ENCODE peak calls at places on chromosomes 11 and 22, in seven cellular contexts. D is GM12892, W is SK-N-SH, Y is H1, X is HepG2, C is K562, R is GM12878. E is an unnamed sample.

GRCh38 chr11:17352925-17353227 is 1.3 kb downstream of the NCR3LG1 start:
- DNase-seq in R (no peak), Y (no peak), D (peak; percentile 34), C (peak; percentile 78), X (peak; percentile 35), W (peak; percentile 52), E (peak; percentile 24)

GRCh38 chr11:87724358-87724757 is 450.9 kb downstream of the RAB38 start:
- DNase-seq in C (no peak), Y (no peak), D (no peak), W (no peak), X (no peak), R (no peak), E (no peak)

GRCh38 chr11:75733346-75734107 is 15.9 kb downstream of the MOGAT2 start:
- DNase-seq in W (peak; percentile 52), C (no peak), X (no peak), D (no peak), Y (no peak), R (no peak), E (no peak)

GRCh38 chr11:113475160-113475761 is at the start of gene DRD2:
- DNase-seq in C (peak; percentile 11), D (no peak), R (no peak), X (no peak), W (peak; percentile 86), Y (no peak), E (no peak)

GRCh38 chr11:111604392-111605009 is 2.3 kb downstream of the SIK2 start:
- DNase-seq in R (peak; percentile 23), W (peak; percentile 44), X (peak; percentile 61), D (no peak), C (peak; percentile 66), Y (no peak), E (no peak)

GRCh38 chr11:68038226-68038717 is 553 bp upstream of the TCIRG1 start:
- DNase-seq in Y (no peak), D (no peak), X (peak; percentile 93), W (peak; percentile 66), C (peak; percentile 74), R (no peak), E (no peak)

GRCh38 chr11:128195057-128195751 is 392.2 kb downstream of the ETS1 start:
- DNase-seq in Y (no peak), D (no peak), X (no peak), C (peak; percentile 9), R (no peak), W (no peak), E (peak; percentile 4)

GRCh38 chr22:24494535-24495364 is at the start of gene UPB1:
- DNase-seq in C (no peak), W (no peak), X (no peak), Y (no peak), R (no peak), D (no peak), E (no peak)

GRCh38 chr22:36027579-36027959 is 1.1 kb downstream of the RBFOX2 start:
- DNase-seq in W (no peak), Y (no peak), R (no peak), X (no peak), D (no peak), C (no peak), E (no peak)

GRCh38 chr11:39374963-39375698 is 2084.3 kb downstream of the LRRC4C start:
- DNase-seq in Y (no peak), D (no peak), C (peak; percentile 31), X (peak; percentile 1), W (peak; percentile 20), R (no peak), E (no peak)

GRCh38 chr11:113839842-113840241 is 35.5 kb downstream of the USP28 start:
- DNase-seq in W (no peak), X (no peak), R (peak; percentile 47), C (no peak), D (peak; percentile 23), Y (no peak), E (peak; percentile 39)

GRCh38 chr11:17762309-17762974 is 27.9 kb downstream of the KCNC1 start:
- DNase-seq in D (no peak), C (peak; percentile 41), R (peak; percentile 2), W (no peak), Y (no peak), X (no peak), E (peak; percentile 67)

GRCh38 chr11:130209128-130209932 is 49.7 kb downstream of the ST14 start:
- DNase-seq in C (no peak), Y (no peak), R (no peak), W (peak; percentile 79), D (no peak), X (no peak), E (no peak)

GRCh38 chr11:60739114-60739513 is 14.6 kb downstream of the MS4A18 start:
- DNase-seq in W (no peak), Y (no peak), R (no peak), D (no peak), X (no peak), C (no peak), E (no peak)

GRCh38 chr11:18790820-18791174 is 801 bp downstream of the PTPN5 start:
- DNase-seq in Y (no peak), C (no peak), R (no peak), X (no peak), W (no peak), D (no peak), E (no peak)

GRCh38 chr11:65036931-65037330 is 4.1 kb upstream of the SAC3D1 start:
- DNase-seq in D (no peak), Y (no peak), R (no peak), X (no peak), C (no peak), W (no peak), E (no peak)

GRCh38 chr11:16155448-16155847 is 200.9 kb downstream of the SOX6 start:
- DNase-seq in W (no peak), X (peak; percentile 28), C (no peak), Y (no peak), D (no peak), R (no peak), E (no peak)

GRCh38 chr11:128324051-128324481 is 263.3 kb downstream of the ETS1 start:
- DNase-seq in X (no peak), R (no peak), Y (no peak), W (no peak), D (no peak), C (no peak), E (no peak)

GRCh38 chr22:39519681-39520053 is 695 bp upstream of the ATF4 start:
- DNase-seq in X (peak; percentile 58), R (no peak), W (peak; percentile 60), C (peak; percentile 70), Y (no peak), D (no peak), E (no peak)

GRCh38 chr22:47307326-47307725 is 544.9 kb downstream of the TBC1D22A start:
- DNase-seq in R (no peak), Y (no peak), W (no peak), X (no peak), D (no peak), C (peak; percentile 50), E (no peak)

GRCh38 chr11:12239396-12240298 is 129.3 kb downstream of the MICAL2 start:
- DNase-seq in X (no peak), Y (no peak), D (no peak), W (no peak), C (no peak), R (no peak), E (no peak)

GRCh38 chr11:12242071-12242672 is 131.8 kb downstream of the MICAL2 start:
- DNase-seq in W (no peak), X (no peak), C (peak; percentile 35), R (no peak), Y (no peak), D (no peak), E (no peak)

GRCh38 chr11:12240669-12241068 is 130.3 kb downstream of the MICAL2 start:
- DNase-seq in X (no peak), C (no peak), R (no peak), D (no peak), Y (no peak), W (no peak), E (no peak)

GRCh38 chr11:12242926-12243325 is 132.5 kb downstream of the MICAL2 start:
- DNase-seq in D (no peak), C (no peak), R (no peak), W (no peak), Y (no peak), X (no peak), E (no peak)

GRCh38 chr11:12241401-12241800 is 131.0 kb downstream of the MICAL2 start:
- DNase-seq in C (no peak), D (no peak), Y (no peak), X (no peak), W (no peak), R (no peak), E (no peak)
- TF ChIP-seq TAF1 in C (no peak), D (no peak), Y (no peak), X (no peak), W (no peak), R (no peak), E (no peak)

DNA sequence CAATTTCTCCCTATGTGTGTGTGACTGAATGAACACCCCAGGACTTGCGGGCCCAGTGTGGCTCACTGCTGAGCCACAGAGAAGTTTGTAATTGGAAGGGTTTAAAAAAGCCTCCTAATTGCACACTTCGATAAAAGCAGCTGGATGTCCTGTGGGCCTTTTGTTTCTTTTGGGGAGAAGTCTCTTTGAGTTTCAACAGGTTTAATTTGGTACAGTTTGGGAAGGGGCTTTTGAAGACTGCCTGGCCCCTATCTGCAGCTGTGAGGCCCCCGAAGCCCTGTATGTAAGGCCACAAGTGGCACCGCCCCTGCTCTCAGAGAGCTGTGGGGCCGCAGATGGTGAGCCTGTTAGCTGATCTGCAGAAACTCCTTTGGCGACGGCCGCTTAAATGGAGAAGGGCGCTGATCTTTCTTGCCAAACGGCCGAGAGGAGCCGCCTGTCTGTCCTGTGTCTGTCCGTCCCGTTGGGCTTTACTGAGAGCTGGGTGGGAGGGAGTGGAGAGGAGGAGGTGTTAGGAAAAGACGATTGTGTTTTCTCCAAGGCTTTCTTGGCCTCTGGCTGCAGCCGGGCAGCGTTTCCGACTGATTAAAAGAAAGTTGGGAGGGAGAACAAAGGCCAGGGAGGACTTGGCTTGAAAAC is 2.1 kb downstream of the FBLN1 start:
- DNase-seq in C (no peak), Y (no peak), R (no peak), X (no peak), D (no peak), W (peak; percentile 74), E (no peak)
- TF ChIP-seq TAF1 in C (no peak), Y (peak; percentile 61), R (no peak), X (no peak), D (no peak), W (no peak), E (no peak)

DNA sequence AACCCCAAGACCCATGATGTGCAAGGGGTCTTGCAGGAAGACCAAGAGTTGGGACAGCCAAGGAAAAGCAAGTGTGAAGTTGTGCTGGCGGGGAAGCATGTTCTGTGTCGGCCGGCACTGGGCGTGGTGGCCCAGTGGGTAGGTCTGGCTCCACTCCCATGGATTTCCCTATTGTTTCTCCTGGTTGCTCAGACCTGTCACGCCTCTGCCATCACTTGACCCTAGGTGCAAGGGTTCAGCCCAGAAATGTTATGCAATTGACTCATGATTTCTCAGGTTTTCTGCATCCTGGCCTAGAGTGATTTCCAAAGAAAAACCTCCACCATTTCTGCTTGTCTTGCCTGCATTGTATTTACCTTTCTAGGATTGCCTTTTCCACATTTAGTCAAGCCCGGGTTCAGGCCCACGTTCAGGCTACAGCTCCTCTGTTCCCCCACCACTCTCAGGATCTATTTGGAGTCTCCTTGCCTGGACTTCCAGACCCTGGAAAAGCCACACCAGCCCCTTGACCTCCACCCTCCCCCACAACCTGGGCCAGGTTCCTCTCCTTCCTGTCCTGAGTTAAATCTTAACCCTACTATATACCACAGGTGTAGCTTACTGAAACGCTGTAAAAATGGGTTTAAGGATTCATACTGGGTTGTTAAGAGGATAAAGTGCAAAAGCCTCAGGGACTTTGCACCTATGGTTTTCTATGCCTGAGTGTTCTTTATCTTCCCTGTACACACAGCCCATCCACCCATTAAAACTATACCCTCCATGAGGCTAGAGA is 17.5 kb upstream of the FOLR1 start:
- DNase-seq in D (no peak), Y (no peak), R (no peak), C (no peak), W (no peak), X (no peak), E (no peak)
- TF ChIP-seq TAF1 in D (no peak), Y (no peak), R (no peak), C (no peak), W (no peak), X (no peak), E (no peak)

GRCh38 chr22:26656896-26657851 is at the start of gene MIAT:
- DNase-seq in D (peak; percentile 69), W (peak; percentile 84), X (no peak), Y (no peak), R (no peak), C (peak; percentile 37), E (peak; percentile 73)
- TF ChIP-seq TAF1 in D (no peak), W (no peak), X (no peak), Y (peak; percentile 75), R (no peak), C (no peak), E (no peak)